ENCODE peak calls at places on chromosomes 7 and 10, in four cellular contexts. I, M, R and E are unnamed samples.

GRCh38 chr7:48154792-48155413 is 16.4 kb upstream of the ABCA13 start:
- DNase-seq in I (no peak), M (peak; percentile 28), R (peak; percentile 46), E (peak; percentile 40)

GRCh38 chr10:30857803-30858202 is 173.9 kb downstream of the ZNF438 start:
- DNase-seq in I (no peak), M (no peak), R (no peak), E (no peak)

GRCh38 chr10:69640196-69640980 is 10.3 kb downstream of the FAM241B start:
- DNase-seq in I (no peak), M (no peak), R (no peak), E (no peak)

GRCh38 chr7:26337232-26337865 is 45.7 kb downstream of the SNX10 start:
- DNase-seq in I (no peak), M (no peak), R (no peak), E (no peak)

GRCh38 chr7:12564996-12565764 is 5.3 kb upstream of the SCIN start:
- DNase-seq in I (no peak), M (no peak), R (no peak), E (no peak)

GRCh38 chr10:28774051-28774995 is 97.0 kb downstream of the BAMBI start:
- DNase-seq in I (no peak), M (no peak), R (no peak), E (no peak)

GRCh38 chr7:158976468-158976848 is 120.1 kb downstream of the DYNC2I1 start:
- DNase-seq in I (no peak), M (no peak), R (no peak), E (no peak)

GRCh38 chr10:99328579-99329237 is 448 bp upstream of the CNNM1 start:
- DNase-seq in I (no peak), M (no peak), R (no peak), E (no peak)

GRCh38 chr10:36489928-36490279 is 635.5 kb upstream of the ANKRD30A start:
- DNase-seq in I (no peak), M (no peak), R (no peak), E (peak; percentile 75)

GRCh38 chr10:120539076-120539475 is 82.0 kb downstream of the PLPP4 start:
- DNase-seq in I (no peak), M (no peak), R (no peak), E (no peak)

GRCh38 chr10:44471410-44471809 is 86.5 kb upstream of the CXCL12 start:
- DNase-seq in I (no peak), M (no peak), R (no peak), E (no peak)

GRCh38 chr10:106917452-106918055 is 247.0 kb downstream of the SORCS1 start:
- DNase-seq in I (no peak), M (no peak), R (no peak), E (no peak)

GRCh38 chr7:22697322-22697859 is 29.6 kb upstream of the IL6 start:
- DNase-seq in I (no peak), M (no peak), R (no peak), E (no peak)

GRCh38 chr7:105841866-105842265 is 34.5 kb downstream of the ATXN7L1 start:
- DNase-seq in I (peak; percentile 38), M (no peak), R (no peak), E (no peak)

GRCh38 chr10:73159038-73159648 is 8.7 kb downstream of the ECD start:
- DNase-seq in I (no peak), M (no peak), R (peak; percentile 61), E (peak; percentile 42)

GRCh38 chr10:14016011-14016536 is 314.6 kb downstream of the FRMD4A start:
- DNase-seq in I (no peak), M (no peak), R (no peak), E (no peak)

GRCh38 chr10:57844387-57844998 is 423.2 kb downstream of the IPMK start:
- DNase-seq in I (no peak), M (no peak), R (no peak), E (no peak)

GRCh38 chr10:73577788-73578187 is 13.4 kb downstream of the USP54 start:
- DNase-seq in I (no peak), M (no peak), R (no peak), E (no peak)

GRCh38 chr10:32141018-32141807 is 85.0 kb upstream of the KIF5B start:
- DNase-seq in I (no peak), M (no peak), R (no peak), E (no peak)

GRCh38 chr10:109902992-109903947 is 20.0 kb downstream of the XPNPEP1 start:
- DNase-seq in I (no peak), M (no peak), R (peak; percentile 75), E (no peak)

GRCh38 chr10:59741583-59741982 is 11.7 kb downstream of the MRLN start:
- DNase-seq in I (no peak), M (no peak), R (no peak), E (no peak)

GRCh38 chr10:82252081-82252480 is 377.1 kb downstream of the NRG3 start:
- DNase-seq in I (no peak), M (no peak), R (no peak), E (no peak)

GRCh38 chr10:126387041-126387908 is 1.0 kb downstream of the ADAM12 start:
- DNase-seq in I (no peak), M (no peak), R (peak; percentile 26), E (peak; percentile 66)

GRCh38 chr7:115748123-115748738 is 282.3 kb downstream of the TFEC start:
- DNase-seq in I (no peak), M (peak; percentile 36), R (no peak), E (no peak)

GRCh38 chr7:129231666-129232065 is 6.8 kb downstream of the AHCYL2 start:
- DNase-seq in I (no peak), M (no peak), R (no peak), E (no peak)

GRCh38 chr10:22658745-22659410 is 55.5 kb downstream of the PIP4K2A start:
- DNase-seq in I (no peak), M (no peak), R (no peak), E (no peak)

GRCh38 chr10:13346912-13347234 is 1.2 kb downstream of the SEPHS1 start:
- DNase-seq in I (no peak), M (no peak), R (no peak), E (peak; percentile 36)

GRCh38 chr7:134755422-134756022 is 23.9 kb upstream of the CALD1 start:
- DNase-seq in I (no peak), M (no peak), R (peak; percentile 61), E (no peak)

GRCh38 chr7:4017785-4018184 is 664.3 kb upstream of the FOXK1 start:
- DNase-seq in I (no peak), M (no peak), R (no peak), E (no peak)

GRCh38 chr10:80070068-80070467 is 8.4 kb upstream of the TMEM254 start:
- DNase-seq in I (no peak), M (no peak), R (no peak), E (no peak)

GRCh38 chr7:27346531-27347260 is 104.1 kb downstream of the EVX1 start:
- DNase-seq in I (peak; percentile 7), M (peak; percentile 12), R (no peak), E (peak; percentile 80)

GRCh38 chr10:49189422-49189821 is 1.2 kb upstream of the TMEM273 start:
- DNase-seq in I (no peak), M (no peak), R (no peak), E (no peak)

GRCh38 chr7:42691030-42691639 is 220.7 kb downstream of the C7orf25 start:
- DNase-seq in I (no peak), M (peak; percentile 10), R (peak; percentile 2), E (no peak)

DNA sequence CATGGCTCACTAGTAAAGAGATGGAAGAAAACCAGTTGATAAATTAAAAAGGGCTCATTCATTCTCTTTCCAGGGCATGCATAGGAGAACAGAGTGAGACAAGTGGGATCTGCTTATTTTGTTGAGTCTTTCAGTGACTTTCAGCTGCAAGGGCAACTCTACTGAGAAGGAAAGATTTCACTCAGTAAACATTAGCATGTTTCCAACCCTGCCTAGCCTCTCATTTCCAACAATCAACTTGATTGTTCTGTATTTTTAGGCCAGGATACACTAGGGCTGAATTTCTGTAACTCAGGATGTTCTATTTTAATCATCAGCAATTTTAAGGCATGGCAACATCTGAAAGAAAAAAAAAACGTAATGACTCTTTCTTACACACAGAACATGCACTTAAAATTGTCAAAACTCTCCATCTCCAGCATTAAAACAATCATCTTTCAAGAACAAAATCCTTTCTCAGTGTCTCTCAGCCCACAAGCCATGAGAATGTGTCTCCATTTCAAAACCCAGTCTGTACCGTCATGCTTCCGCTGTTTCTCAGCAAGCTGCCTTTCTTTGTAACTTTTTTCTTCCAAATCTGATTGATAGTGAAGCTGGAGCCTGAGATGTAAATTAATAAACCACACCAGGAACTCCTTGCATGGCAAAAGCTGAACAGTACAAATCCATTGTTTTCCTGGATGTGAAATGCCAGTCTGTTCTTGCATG is 147.2 kb upstream of the KLF14 start:
- DNase-seq in I (no peak), M (no peak), R (no peak), E (no peak)
- H3K36me3 ChIP-seq in I (peaks cover 39% of the 10 kb centered on the region), M (peaks cover 93% of the 10 kb centered on the region), R (peaks cover 94% of the 10 kb centered on the region), E (peaks cover 95% of the 10 kb centered on the region)

GRCh38 chr7:157267516-157267915 is 69.3 kb upstream of the DNAJB6 start:
- DNase-seq in I (no peak), M (no peak), R (no peak), E (no peak)

GRCh38 chr7:157263156-157263555 is 73.6 kb upstream of the DNAJB6 start:
- DNase-seq in I (no peak), M (no peak), R (no peak), E (no peak)

GRCh38 chr7:157266272-157266671 is 70.5 kb upstream of the DNAJB6 start:
- DNase-seq in I (no peak), M (no peak), R (no peak), E (no peak)

GRCh38 chr7:157267956-157268355 is 68.8 kb upstream of the DNAJB6 start:
- DNase-seq in I (no peak), M (no peak), R (no peak), E (no peak)

DNA sequence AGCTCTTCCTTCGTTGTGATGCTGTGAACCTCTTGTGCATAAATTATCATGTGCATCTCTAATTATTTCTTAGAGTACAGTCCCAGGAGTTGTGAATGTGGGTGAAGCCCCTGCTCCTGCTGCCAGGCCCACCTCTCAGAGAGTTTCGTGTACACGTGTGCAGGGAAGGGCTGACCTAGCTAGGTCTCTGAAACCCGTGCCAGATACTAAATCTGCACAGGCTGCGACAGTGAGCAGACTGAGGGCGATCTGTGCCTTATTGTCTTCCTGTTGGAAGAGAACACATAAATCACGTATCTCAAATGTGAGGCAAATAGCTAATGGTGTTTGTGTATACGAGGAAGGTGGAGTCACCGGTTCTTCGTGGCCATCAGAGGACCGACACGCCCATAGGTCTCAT is 71.8 kb upstream of the DNAJB6 start:
- DNase-seq in I (no peak), M (no peak), R (no peak), E (no peak)
- H3K36me3 ChIP-seq in I (peaks cover 21% of the 10 kb centered on the region), M (peaks cover 39% of the 10 kb centered on the region), R (peaks cover 63% of the 10 kb centered on the region), E (peaks cover 49% of the 10 kb centered on the region)

DNA sequence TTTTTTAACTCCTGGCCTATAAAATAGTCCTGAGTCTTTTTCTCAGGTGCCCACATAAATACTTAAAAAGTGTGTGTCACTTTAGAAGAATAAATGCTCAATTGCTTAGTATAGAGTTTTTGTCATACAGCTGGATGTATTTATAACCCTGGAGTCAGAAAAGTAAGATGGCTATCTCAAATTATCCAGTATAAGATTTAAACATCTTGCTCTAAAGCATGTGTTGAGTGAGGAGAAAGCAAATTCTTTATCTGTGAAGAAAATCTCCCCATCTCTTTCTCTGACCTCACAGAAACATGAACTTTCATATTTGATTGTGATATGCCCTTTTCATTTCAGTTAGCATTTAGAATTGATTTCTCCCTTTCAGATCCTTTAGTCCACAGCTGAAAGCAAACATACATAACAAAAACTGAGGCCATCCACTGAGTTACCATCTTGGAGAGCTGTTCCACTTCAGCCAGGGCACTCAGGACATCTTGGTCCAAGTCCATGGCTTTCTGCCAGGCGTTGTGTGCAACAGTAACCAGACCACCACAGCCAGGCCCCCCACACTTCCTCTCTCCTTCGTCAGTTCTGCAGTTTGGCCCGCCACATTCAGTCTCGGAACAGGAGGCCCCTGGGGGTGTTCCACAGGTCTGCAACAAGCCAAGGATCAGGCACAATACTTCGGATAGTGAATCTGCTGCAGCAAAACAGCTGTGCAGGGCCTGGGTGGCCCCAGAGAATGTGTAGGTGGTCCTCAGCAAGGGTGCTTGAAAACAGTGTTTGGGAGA is 40.9 kb downstream of the DLD start:
- DNase-seq in I (no peak), M (no peak), R (no peak), E (peak; percentile 90)
- H3K36me3 ChIP-seq in I (peaks cover 30% of the 10 kb centered on the region), M (peaks cover 17% of the 10 kb centered on the region), R (peaks cover 5% of the 10 kb centered on the region), E (peaks cover 89% of the 10 kb centered on the region)

GRCh38 chr7:131105294-131105802 is 222.3 kb upstream of the MKLN1 start:
- DNase-seq in I (no peak), M (no peak), R (no peak), E (peak; percentile 28)
- H3K36me3 ChIP-seq in I (no peaks in the 10 kb centered on the region), M (peaks cover 15% of the 10 kb centered on the region), R (peaks cover 24% of the 10 kb centered on the region), E (peaks cover 7% of the 10 kb centered on the region)